ENCODE peak calls at places on chromosomes 3 and 15, in ten cellular contexts. Q, G, D, V, H, R, A, E, U and L are unnamed samples.

GRCh38 chr15:39188314-39188713 is 392.6 kb upstream of the THBS1 start:
- DNase-seq in Q (no peak), G (no peak), D (no peak), V (no peak), H (no peak), R (no peak), A (no peak), E (no peak), U (no peak), L (no peak)

GRCh38 chr15:99564221-99565030 is 1.4 kb upstream of the MEF2A start:
- DNase-seq in Q (peak), G (peak), D (no peak), V (no peak), H (no peak), R (peak), A (peak), E (no peak), U (peak), L (peak)

GRCh38 chr3:122563717-122564025 is 429 bp downstream of the PARP9 start:
- DNase-seq in Q (peak), G (no peak), D (no peak), V (no peak), H (no peak), R (peak), A (peak), E (no peak), U (no peak), L (no peak)

GRCh38 chr3:171108066-171108465 is 81.5 kb upstream of the SLC2A2 start:
- DNase-seq in Q (no peak), G (peak), D (no peak), V (no peak), H (no peak), R (no peak), A (no peak), E (no peak), U (no peak), L (no peak)

GRCh38 chr3:40267940-40268707 is 41.4 kb upstream of the EIF1B start:
- DNase-seq in Q (no peak), G (peak), D (no peak), V (no peak), H (no peak), R (no peak), A (no peak), E (peak), U (no peak), L (peak)

GRCh38 chr15:34362047-34362773 is 4.8 kb downstream of the LPCAT4 start:
- DNase-seq in Q (no peak), G (no peak), D (no peak), V (no peak), H (no peak), R (no peak), A (no peak), E (no peak), U (no peak), L (no peak)

GRCh38 chr15:64180235-64180824 is 17.5 kb upstream of the PPIB start:
- DNase-seq in Q (no peak), G (no peak), D (no peak), V (no peak), H (no peak), R (no peak), A (no peak), E (no peak), U (no peak), L (no peak)

GRCh38 chr15:86735244-86736040 is 655.8 kb downstream of the AGBL1 start:
- DNase-seq in Q (no peak), G (peak), D (no peak), V (no peak), H (no peak), R (no peak), A (no peak), E (no peak), U (no peak), L (no peak)

GRCh38 chr15:64213646-64214045 is 50.8 kb upstream of the PPIB start:
- DNase-seq in Q (no peak), G (peak), D (no peak), V (no peak), H (no peak), R (no peak), A (no peak), E (no peak), U (no peak), L (no peak)

GRCh38 chr15:86278586-86278985 is 198.9 kb downstream of the AGBL1 start:
- DNase-seq in Q (no peak), G (no peak), D (no peak), V (no peak), H (no peak), R (no peak), A (no peak), E (no peak), U (no peak), L (no peak)